ENCODE peak calls at places on chromosome 10, in six cellular contexts. Q, H, Y, Z, N and L are unnamed samples.
A peak's percentile ranks its signal among the peaks of the same experiment; 100 is the strongest.

GRCh38 chr10:28541695-28542365 is 8.9 kb downstream of the WAC start:
- DNase-seq in Q (no peak), H (no peak), Y (no peak), Z (no peak), N (no peak), L (no peak)

GRCh38 chr10:15175587-15175986 is 7.1 kb upstream of the NMT2 start:
- DNase-seq in Q (no peak), H (no peak), Y (no peak), Z (no peak), N (no peak), L (no peak)

GRCh38 chr10:69045441-69046300 is 42.2 kb upstream of the SRGN start:
- DNase-seq in Q (no peak), H (peak; percentile 98), Y (peak; percentile 69), Z (no peak), N (no peak), L (no peak)

GRCh38 chr10:3708830-3709229 is 76.2 kb downstream of the KLF6 start:
- DNase-seq in Q (no peak), H (no peak), Y (no peak), Z (no peak), N (no peak), L (no peak)

GRCh38 chr10:17235136-17235535 is 7.1 kb downstream of the VIM start:
- DNase-seq in Q (no peak), H (no peak), Y (no peak), Z (no peak), N (no peak), L (no peak)

GRCh38 chr10:124050021-124051015 is 43.1 kb downstream of the CHST15 start:
- DNase-seq in Q (no peak), H (no peak), Y (no peak), Z (no peak), N (no peak), L (no peak)

GRCh38 chr10:30742471-30742870 is 112.9 kb upstream of the LYZL2 start:
- DNase-seq in Q (no peak), H (no peak), Y (no peak), Z (no peak), N (no peak), L (no peak)

GRCh38 chr10:6621536-6621935 is 41.5 kb upstream of the PRKCQ start:
- DNase-seq in Q (no peak), H (no peak), Y (no peak), Z (no peak), N (no peak), L (no peak)

GRCh38 chr10:44803820-44804219 is 107.3 kb upstream of the TMEM72 start:
- DNase-seq in Q (no peak), H (no peak), Y (no peak), Z (no peak), N (no peak), L (no peak)

GRCh38 chr10:120732643-120733313 is 118.4 kb upstream of the WDR11 start:
- DNase-seq in Q (no peak), H (no peak), Y (no peak), Z (no peak), N (no peak), L (no peak)

GRCh38 chr10:97297556-97298222 is 5.3 kb upstream of the ARHGAP19 start:
- DNase-seq in Q (no peak), H (no peak), Y (no peak), Z (no peak), N (no peak), L (no peak)

GRCh38 chr10:31581741-31582323 is 262.8 kb downstream of the ZEB1 start:
- DNase-seq in Q (no peak), H (peak; percentile 74), Y (peak; percentile 73), Z (no peak), N (no peak), L (no peak)

GRCh38 chr10:75407716-75408511 is 6.3 kb upstream of the ZNF503 start:
- DNase-seq in Q (peak; percentile 91), H (no peak), Y (peak; percentile 58), Z (no peak), N (no peak), L (peak; percentile 77)

GRCh38 chr10:85420501-85421191 is 945.9 kb downstream of the GRID1 start:
- DNase-seq in Q (no peak), H (no peak), Y (no peak), Z (no peak), N (no peak), L (no peak)